ENCODE peak calls at places on chromosome 22, in five cellular contexts. One of them, this sample, is unnamed.

GRCh38 chr22:50403701-50404101 is 60.6 kb downstream of the PPP6R2 start:
- DNase-seq in transverse colon: peak; percentile 56
- DNase-seq in tibial artery: peak; percentile 85
- DNase-seq in astrocyte: no peak
- DNase-seq in fibroblast of the aortic adventitia: no peak
- DNase-seq in this sample: no peak

GRCh38 chr22:18042685-18043084 is 18.3 kb upstream of the MICAL3 start:
- DNase-seq in transverse colon: no peak
- DNase-seq in tibial artery: no peak
- DNase-seq in astrocyte: no peak
- DNase-seq in fibroblast of the aortic adventitia: no peak
- DNase-seq in this sample: no peak

GRCh38 chr22:45648320-45649070 is 23.1 kb upstream of the ATXN10 start:
- DNase-seq in transverse colon: no peak
- DNase-seq in tibial artery: peak; percentile 58
- DNase-seq in astrocyte: no peak
- DNase-seq in fibroblast of the aortic adventitia: no peak
- DNase-seq in this sample: no peak

GRCh38 chr22:19986410-19987341 is 29.9 kb downstream of the ARVCF start:
- DNase-seq in transverse colon: peak; percentile 83
- DNase-seq in tibial artery: peak; percentile 91
- DNase-seq in astrocyte: peak; percentile 39
- DNase-seq in fibroblast of the aortic adventitia: peak; percentile 56
- DNase-seq in this sample: no peak

GRCh38 chr22:38214248-38215056 is 12.7 kb downstream of the MAFF start:
- DNase-seq in transverse colon: peak; percentile 83
- DNase-seq in tibial artery: peak; percentile 87
- DNase-seq in astrocyte: peak; percentile 26
- DNase-seq in fibroblast of the aortic adventitia: peak; percentile 49
- DNase-seq in this sample: no peak

GRCh38 chr22:19526702-19527111 is 2.5 kb upstream of the CLDN5 start:
- DNase-seq in transverse colon: no peak
- DNase-seq in tibial artery: peak; percentile 44
- DNase-seq in astrocyte: no peak
- DNase-seq in fibroblast of the aortic adventitia: no peak
- DNase-seq in this sample: no peak

GRCh38 chr22:47107431-47107830 is 345.0 kb downstream of the TBC1D22A start:
- DNase-seq in transverse colon: no peak
- DNase-seq in tibial artery: no peak
- DNase-seq in astrocyte: peak; percentile 82
- DNase-seq in fibroblast of the aortic adventitia: peak; percentile 83
- DNase-seq in this sample: peak; percentile 14

GRCh38 chr22:35446365-35446764 is 46.4 kb downstream of the MCM5 start:
- DNase-seq in transverse colon: peak; percentile 57
- DNase-seq in tibial artery: no peak
- DNase-seq in astrocyte: peak; percentile 95
- DNase-seq in fibroblast of the aortic adventitia: peak; percentile 66
- DNase-seq in this sample: no peak

GRCh38 chr22:45602824-45603301 is 68.8 kb upstream of the ATXN10 start:
- DNase-seq in transverse colon: no peak
- DNase-seq in tibial artery: no peak
- DNase-seq in astrocyte: peak; percentile 45
- DNase-seq in fibroblast of the aortic adventitia: peak; percentile 53
- DNase-seq in this sample: peak; percentile 69

GRCh38 chr22:36875741-36876140 is 14.9 kb downstream of the NCF4 start:
- DNase-seq in transverse colon: no peak
- DNase-seq in tibial artery: no peak
- DNase-seq in astrocyte: no peak
- DNase-seq in fibroblast of the aortic adventitia: no peak
- DNase-seq in this sample: no peak

GRCh38 chr22:17890892-17891291 is 116.6 kb upstream of the BID start:
- DNase-seq in transverse colon: no peak
- DNase-seq in tibial artery: no peak
- DNase-seq in astrocyte: no peak
- DNase-seq in fibroblast of the aortic adventitia: no peak
- DNase-seq in this sample: no peak

GRCh38 chr22:41528132-41528766 is 16.0 kb downstream of the POLR3H start:
- DNase-seq in transverse colon: no peak
- DNase-seq in tibial artery: no peak
- DNase-seq in astrocyte: no peak
- DNase-seq in fibroblast of the aortic adventitia: no peak
- DNase-seq in this sample: no peak

GRCh38 chr22:40491990-40492631 is 121.7 kb downstream of the SGSM3 start:
- DNase-seq in transverse colon: no peak
- DNase-seq in tibial artery: no peak
- DNase-seq in astrocyte: peak; percentile 37
- DNase-seq in fibroblast of the aortic adventitia: peak; percentile 75
- DNase-seq in this sample: no peak

GRCh38 chr22:32995335-32995734 is 62.8 kb downstream of the SYN3 start:
- DNase-seq in transverse colon: no peak
- DNase-seq in tibial artery: no peak
- DNase-seq in astrocyte: no peak
- DNase-seq in fibroblast of the aortic adventitia: no peak
- DNase-seq in this sample: no peak

GRCh38 chr22:36554101-36554500 is 25.1 kb upstream of the EIF3D start:
- DNase-seq in transverse colon: no peak
- DNase-seq in tibial artery: no peak
- DNase-seq in astrocyte: no peak
- DNase-seq in fibroblast of the aortic adventitia: no peak
- DNase-seq in this sample: no peak

GRCh38 chr22:45879552-45879949 is 97.4 kb downstream of the WNT7B start:
- DNase-seq in transverse colon: no peak
- DNase-seq in tibial artery: peak; percentile 46
- DNase-seq in astrocyte: no peak
- DNase-seq in fibroblast of the aortic adventitia: no peak
- DNase-seq in this sample: no peak

GRCh38 chr22:47807506-47807905 is 1045.1 kb downstream of the TBC1D22A start:
- DNase-seq in transverse colon: no peak
- DNase-seq in tibial artery: no peak
- DNase-seq in astrocyte: no peak
- DNase-seq in fibroblast of the aortic adventitia: no peak
- DNase-seq in this sample: no peak

GRCh38 chr22:48192920-48193319 is 1430.5 kb downstream of the TBC1D22A start:
- DNase-seq in transverse colon: no peak
- DNase-seq in tibial artery: no peak
- DNase-seq in astrocyte: no peak
- DNase-seq in fibroblast of the aortic adventitia: no peak
- DNase-seq in this sample: no peak

GRCh38 chr22:17911887-17912286 is 112.5 kb downstream of the MICAL3 start:
- DNase-seq in transverse colon: no peak
- DNase-seq in tibial artery: no peak
- DNase-seq in astrocyte: no peak
- DNase-seq in fibroblast of the aortic adventitia: no peak
- DNase-seq in this sample: no peak

GRCh38 chr22:47057916-47058585 is 295.6 kb downstream of the TBC1D22A start:
- DNase-seq in transverse colon: no peak
- DNase-seq in tibial artery: no peak
- DNase-seq in astrocyte: no peak
- DNase-seq in fibroblast of the aortic adventitia: no peak
- DNase-seq in this sample: no peak

GRCh38 chr22:37051629-37052385 is at the start of gene KCTD17:
- DNase-seq in transverse colon: peak; percentile 86
- DNase-seq in tibial artery: peak; percentile 79
- DNase-seq in astrocyte: peak; percentile 50
- DNase-seq in fibroblast of the aortic adventitia: peak; percentile 51
- DNase-seq in this sample: peak; percentile 15

GRCh38 chr22:22180738-22181514 is 63.7 kb upstream of the VPREB1 start:
- DNase-seq in transverse colon: no peak
- DNase-seq in tibial artery: no peak
- DNase-seq in astrocyte: no peak
- DNase-seq in fibroblast of the aortic adventitia: no peak
- DNase-seq in this sample: no peak

GRCh38 chr22:47686594-47687363 is 924.3 kb downstream of the TBC1D22A start:
- DNase-seq in transverse colon: no peak
- DNase-seq in tibial artery: no peak
- DNase-seq in astrocyte: no peak
- DNase-seq in fibroblast of the aortic adventitia: no peak
- DNase-seq in this sample: no peak

GRCh38 chr22:37746366-37747089 is 49.7 kb downstream of the TRIOBP start:
- DNase-seq in transverse colon: no peak
- DNase-seq in tibial artery: no peak
- DNase-seq in astrocyte: no peak
- DNase-seq in fibroblast of the aortic adventitia: no peak
- DNase-seq in this sample: no peak

GRCh38 chr22:47293368-47294221 is 531.1 kb downstream of the TBC1D22A start:
- DNase-seq in transverse colon: no peak
- DNase-seq in tibial artery: no peak
- DNase-seq in astrocyte: no peak
- DNase-seq in fibroblast of the aortic adventitia: no peak
- DNase-seq in this sample: no peak

GRCh38 chr22:37601540-37602442 is 6.8 kb upstream of the GGA1 start:
- DNase-seq in transverse colon: peak; percentile 69
- DNase-seq in tibial artery: no peak
- DNase-seq in astrocyte: peak; percentile 61
- DNase-seq in fibroblast of the aortic adventitia: peak; percentile 33
- DNase-seq in this sample: no peak

DNA sequence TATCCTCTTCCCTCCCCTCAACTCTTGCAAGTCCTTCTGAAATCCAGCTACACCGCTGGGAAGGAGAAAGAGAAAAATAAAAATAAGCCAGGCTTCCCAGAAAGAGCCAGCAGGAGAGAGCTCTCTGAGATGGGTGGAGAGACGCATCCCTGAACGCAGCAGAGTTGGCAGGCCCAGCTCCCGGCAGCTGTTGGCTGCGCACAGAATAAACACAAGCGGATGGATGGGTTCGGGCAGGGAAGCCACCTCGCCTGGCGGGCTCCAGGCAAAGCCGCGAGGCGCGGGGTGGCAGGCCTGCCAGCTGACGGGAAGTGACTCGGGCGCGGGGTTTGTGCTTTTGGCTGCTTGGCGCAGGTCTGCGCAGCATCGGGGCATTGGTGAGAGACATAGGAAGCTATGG is 537.7 kb downstream of the MIAT start:
- DNase-seq in transverse colon: peak; percentile 24
- DNase-seq in tibial artery: no peak
- DNase-seq in astrocyte: no peak
- DNase-seq in fibroblast of the aortic adventitia: peak; percentile 70
- DNase-seq in this sample: no peak
- TF ChIP-seq CTCF in transverse colon: no peak
- TF ChIP-seq CTCF in tibial artery: no peak
- TF ChIP-seq CTCF in astrocyte: no peak
- TF ChIP-seq CTCF in fibroblast of the aortic adventitia: peak; percentile 20
- TF ChIP-seq CTCF in this sample: no peak

GRCh38 chr22:44314425-44315067 is 1.8 kb upstream of the SHISAL1 start:
- DNase-seq in transverse colon: no peak
- DNase-seq in tibial artery: no peak
- DNase-seq in astrocyte: no peak
- DNase-seq in fibroblast of the aortic adventitia: no peak
- DNase-seq in this sample: no peak
- TF ChIP-seq CTCF in transverse colon: no peak
- TF ChIP-seq CTCF in tibial artery: no peak
- TF ChIP-seq CTCF in astrocyte: no peak
- TF ChIP-seq CTCF in fibroblast of the aortic adventitia: no peak
- TF ChIP-seq CTCF in this sample: no peak

DNA sequence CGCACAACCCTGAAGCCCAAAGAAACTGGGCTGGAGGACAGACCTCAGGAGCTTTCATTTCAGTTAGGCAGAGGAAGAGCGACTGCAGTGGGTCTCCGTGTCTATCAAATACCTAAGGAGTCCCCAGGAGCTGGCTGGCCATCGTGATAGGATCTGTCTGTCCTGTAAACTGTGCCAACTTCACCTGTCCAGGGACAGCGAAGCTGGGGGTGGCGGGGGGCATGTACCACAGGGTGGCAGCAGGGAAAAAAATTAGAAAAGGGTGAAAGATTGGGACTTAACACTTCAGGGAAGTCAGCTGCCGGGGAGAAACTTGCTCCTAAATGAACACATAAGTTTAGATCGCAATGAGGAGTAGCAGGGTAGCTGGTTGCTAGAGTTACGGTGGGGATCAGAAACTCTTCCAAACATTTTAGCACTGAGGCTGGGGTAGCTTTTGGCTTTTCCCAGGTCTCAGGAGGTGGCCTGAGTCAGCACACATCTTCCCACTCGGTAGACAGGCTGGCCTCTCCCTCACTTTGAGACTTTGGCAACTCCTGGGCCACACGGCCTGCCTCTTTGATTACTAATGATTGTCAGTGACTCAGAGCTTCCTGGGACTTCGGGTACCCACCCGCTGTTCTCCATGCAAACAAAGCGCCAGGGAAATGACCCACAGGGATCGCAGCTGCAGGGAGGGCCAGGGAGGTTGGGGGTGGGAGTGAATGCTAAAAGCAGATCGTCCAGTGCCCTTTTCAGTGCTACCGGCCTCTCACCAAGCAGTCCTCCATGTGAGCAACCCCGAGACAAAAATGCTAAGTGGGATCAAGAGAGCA is 2.9 kb upstream of the MTFP1 start:
- DNase-seq in transverse colon: peak; percentile 78
- DNase-seq in tibial artery: peak; percentile 91
- DNase-seq in astrocyte: peak; percentile 97
- DNase-seq in fibroblast of the aortic adventitia: peak; percentile 91
- DNase-seq in this sample: peak; percentile 69
- TF ChIP-seq CTCF in transverse colon: no peak
- TF ChIP-seq CTCF in tibial artery: no peak
- TF ChIP-seq CTCF in astrocyte: no peak
- TF ChIP-seq CTCF in fibroblast of the aortic adventitia: no peak
- TF ChIP-seq CTCF in this sample: no peak

GRCh38 chr22:25030636-25031035 is 78.1 kb downstream of the KIAA1671 start:
- DNase-seq in transverse colon: no peak
- DNase-seq in tibial artery: no peak
- DNase-seq in astrocyte: peak; percentile 55
- DNase-seq in fibroblast of the aortic adventitia: no peak
- DNase-seq in this sample: no peak
- TF ChIP-seq CTCF in transverse colon: no peak
- TF ChIP-seq CTCF in tibial artery: no peak
- TF ChIP-seq CTCF in astrocyte: no peak
- TF ChIP-seq CTCF in fibroblast of the aortic adventitia: no peak
- TF ChIP-seq CTCF in this sample: no peak

DNA sequence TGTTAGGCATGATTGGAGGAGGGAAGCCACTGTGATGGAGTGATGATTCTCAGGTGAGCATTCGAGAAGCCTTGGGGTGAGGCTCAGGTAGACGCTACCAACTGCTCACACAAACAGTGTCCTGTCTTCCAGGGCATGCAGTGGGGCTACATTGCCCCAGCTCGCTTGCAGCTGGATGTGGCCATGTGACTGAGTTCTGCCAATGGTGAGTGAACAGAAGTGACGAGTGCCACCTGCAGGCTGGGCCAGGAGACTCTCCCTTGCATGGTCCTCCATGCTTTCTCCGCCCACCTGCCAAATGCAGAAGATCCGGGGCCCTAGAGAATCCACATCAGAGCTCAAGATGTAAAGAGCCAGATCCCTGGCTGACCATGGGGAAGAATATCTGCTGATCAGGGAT is 195.9 kb downstream of the BCR start:
- DNase-seq in transverse colon: peak; percentile 55
- DNase-seq in tibial artery: no peak
- DNase-seq in astrocyte: no peak
- DNase-seq in fibroblast of the aortic adventitia: no peak
- DNase-seq in this sample: no peak
- TF ChIP-seq CTCF in transverse colon: peak; percentile 57
- TF ChIP-seq CTCF in tibial artery: no peak
- TF ChIP-seq CTCF in astrocyte: peak; percentile 9
- TF ChIP-seq CTCF in fibroblast of the aortic adventitia: peak; percentile 15
- TF ChIP-seq CTCF in this sample: no peak

This sample was measured in AG09319.